ENCODE peak calls at places on chromosomes 1 and 21, in six cellular contexts. One of them, this sample, is unnamed.
A peak's percentile ranks its signal among the peaks of the same experiment; 100 is the strongest.

GRCh38 chr1:24195874-24196273 is 8.8 kb upstream of the IFNLR1 start:
- DNase-seq in esophagus muscularis mucosa: no peak
- DNase-seq in K562: no peak
- DNase-seq in sigmoid colon: no peak
- DNase-seq in HCT116: no peak
- DNase-seq in stomach: no peak
- DNase-seq in this sample: no peak

GRCh38 chr1:178921499-178921898 is 50.6 kb upstream of the ANGPTL1 start:
- DNase-seq in esophagus muscularis mucosa: no peak
- DNase-seq in K562: no peak
- DNase-seq in sigmoid colon: no peak
- DNase-seq in HCT116: no peak
- DNase-seq in stomach: no peak
- DNase-seq in this sample: no peak

GRCh38 chr1:20999525-21000244 is 177.0 kb downstream of the EIF4G3 start:
- DNase-seq in esophagus muscularis mucosa: no peak
- DNase-seq in K562: no peak
- DNase-seq in sigmoid colon: no peak
- DNase-seq in HCT116: no peak
- DNase-seq in stomach: no peak
- DNase-seq in this sample: no peak

GRCh38 chr21:42003051-42003461 is 7.1 kb downstream of the ZBTB21 start:
- DNase-seq in esophagus muscularis mucosa: peak; percentile 26
- DNase-seq in K562: no peak
- DNase-seq in sigmoid colon: no peak
- DNase-seq in HCT116: no peak
- DNase-seq in stomach: no peak
- DNase-seq in this sample: no peak

GRCh38 chr1:109802901-109803561 is 39.3 kb upstream of the EPS8L3 start:
- DNase-seq in esophagus muscularis mucosa: no peak
- DNase-seq in K562: no peak
- DNase-seq in sigmoid colon: peak; percentile 61
- DNase-seq in HCT116: no peak
- DNase-seq in stomach: peak; percentile 19
- DNase-seq in this sample: peak; percentile 3

GRCh38 chr1:2546515-2547209 is 9.5 kb upstream of the TNFRSF14 start:
- DNase-seq in esophagus muscularis mucosa: peak; percentile 96
- DNase-seq in K562: peak; percentile 95
- DNase-seq in sigmoid colon: peak; percentile 93
- DNase-seq in HCT116: peak; percentile 85
- DNase-seq in stomach: peak; percentile 89
- DNase-seq in this sample: peak; percentile 87

GRCh38 chr1:153572569-153573015 is 6.9 kb upstream of the S100A2 start:
- DNase-seq in esophagus muscularis mucosa: no peak
- DNase-seq in K562: no peak
- DNase-seq in sigmoid colon: peak; percentile 91
- DNase-seq in HCT116: peak; percentile 84
- DNase-seq in stomach: peak; percentile 91
- DNase-seq in this sample: peak; percentile 83

GRCh38 chr21:35940074-35940927 is 120.0 kb downstream of the SETD4 start:
- DNase-seq in esophagus muscularis mucosa: peak; percentile 90
- DNase-seq in K562: no peak
- DNase-seq in sigmoid colon: peak; percentile 67
- DNase-seq in HCT116: peak; percentile 68
- DNase-seq in stomach: peak; percentile 42
- DNase-seq in this sample: no peak

GRCh38 chr1:2921970-2922686 is 99.1 kb upstream of the ACTRT2 start:
- DNase-seq in esophagus muscularis mucosa: no peak
- DNase-seq in K562: peak; percentile 63
- DNase-seq in sigmoid colon: no peak
- DNase-seq in HCT116: peak; percentile 4
- DNase-seq in stomach: no peak
- DNase-seq in this sample: no peak

GRCh38 chr1:68213843-68214242 is 18.5 kb downstream of the WLS start:
- DNase-seq in esophagus muscularis mucosa: peak; percentile 93
- DNase-seq in K562: no peak
- DNase-seq in sigmoid colon: peak; percentile 97
- DNase-seq in HCT116: no peak
- DNase-seq in stomach: peak; percentile 55
- DNase-seq in this sample: peak; percentile 78

GRCh38 chr1:1627842-1628655 is 3.9 kb upstream of the MMP23B start:
- DNase-seq in esophagus muscularis mucosa: no peak
- DNase-seq in K562: no peak
- DNase-seq in sigmoid colon: peak; percentile 65
- DNase-seq in HCT116: peak; percentile 48
- DNase-seq in stomach: no peak
- DNase-seq in this sample: no peak

GRCh38 chr1:170670751-170671628 is 7.1 kb downstream of the PRRX1 start:
- DNase-seq in esophagus muscularis mucosa: peak; percentile 74
- DNase-seq in K562: peak; percentile 43
- DNase-seq in sigmoid colon: no peak
- DNase-seq in HCT116: no peak
- DNase-seq in stomach: no peak
- DNase-seq in this sample: no peak

GRCh38 chr1:193011395-193011794 is 47.8 kb downstream of the UCHL5 start:
- DNase-seq in esophagus muscularis mucosa: no peak
- DNase-seq in K562: no peak
- DNase-seq in sigmoid colon: no peak
- DNase-seq in HCT116: no peak
- DNase-seq in stomach: no peak
- DNase-seq in this sample: no peak

GRCh38 chr21:45643021-45643980 is at the start of gene PCBP3:
- DNase-seq in esophagus muscularis mucosa: peak; percentile 99
- DNase-seq in K562: peak; percentile 98
- DNase-seq in sigmoid colon: peak; percentile 99
- DNase-seq in HCT116: peak; percentile 61
- DNase-seq in stomach: peak; percentile 96
- DNase-seq in this sample: peak; percentile 75
- TF ChIP-seq POLR2AphosphoS5 in esophagus muscularis mucosa: peak; percentile 70
- TF ChIP-seq POLR2AphosphoS5 in K562: no peak
- TF ChIP-seq POLR2AphosphoS5 in sigmoid colon: no peak
- TF ChIP-seq POLR2AphosphoS5 in HCT116: peak; percentile 16
- TF ChIP-seq POLR2AphosphoS5 in stomach: no peak
- TF ChIP-seq POLR2AphosphoS5 in this sample: no peak

GRCh38 chr1:30749691-30750583 is 7.6 kb downstream of the LAPTM5 start:
- DNase-seq in esophagus muscularis mucosa: no peak
- DNase-seq in K562: no peak
- DNase-seq in sigmoid colon: no peak
- DNase-seq in HCT116: no peak
- DNase-seq in stomach: no peak
- DNase-seq in this sample: no peak

GRCh38 chr1:30751830-30752650 is 5.5 kb downstream of the LAPTM5 start:
- DNase-seq in esophagus muscularis mucosa: no peak
- DNase-seq in K562: no peak
- DNase-seq in sigmoid colon: no peak
- DNase-seq in HCT116: no peak
- DNase-seq in stomach: no peak
- DNase-seq in this sample: no peak

GRCh38 chr1:30748098-30748698 is 9.4 kb downstream of the LAPTM5 start:
- DNase-seq in esophagus muscularis mucosa: no peak
- DNase-seq in K562: peak; percentile 34
- DNase-seq in sigmoid colon: no peak
- DNase-seq in HCT116: no peak
- DNase-seq in stomach: no peak
- DNase-seq in this sample: no peak

GRCh38 chr1:30752651-30752908 is 5.0 kb downstream of the LAPTM5 start:
- DNase-seq in esophagus muscularis mucosa: no peak
- DNase-seq in K562: no peak
- DNase-seq in sigmoid colon: no peak
- DNase-seq in HCT116: no peak
- DNase-seq in stomach: no peak
- DNase-seq in this sample: no peak

DNA sequence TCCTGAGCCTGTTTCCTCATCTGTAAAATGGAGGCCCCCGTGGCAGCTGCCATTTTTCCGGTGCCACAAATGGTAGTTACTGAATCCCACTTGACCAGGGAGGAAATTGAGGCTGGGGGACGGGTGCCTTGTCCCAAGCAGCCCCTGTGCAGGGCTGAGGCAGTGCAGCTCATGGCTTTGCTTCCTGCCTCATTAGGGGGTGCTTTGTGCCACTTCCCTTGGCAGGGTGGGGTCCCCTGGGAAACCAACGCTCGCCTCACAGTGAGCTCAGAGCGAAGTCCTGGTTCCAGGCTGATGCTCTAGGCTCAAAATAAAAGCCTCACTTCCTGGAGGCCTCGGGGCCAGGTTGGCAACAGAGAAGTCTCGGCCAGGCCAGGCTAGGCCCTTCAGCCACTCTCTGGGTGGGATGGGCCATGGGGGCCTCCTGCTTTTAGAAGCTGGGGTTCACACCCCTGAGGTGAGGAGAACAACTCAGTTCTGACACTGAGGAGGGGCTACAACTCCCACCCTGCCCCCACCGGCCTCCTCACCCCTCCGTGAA is 6.8 kb downstream of the LAPTM5 start:
- DNase-seq in esophagus muscularis mucosa: no peak
- DNase-seq in K562: no peak
- DNase-seq in sigmoid colon: no peak
- DNase-seq in HCT116: no peak
- DNase-seq in stomach: no peak
- DNase-seq in this sample: no peak
- H3K4me3 ChIP-seq in esophagus muscularis mucosa: no peak overlapping the region
- H3K4me3 ChIP-seq in K562: no peak overlapping the region
- H3K4me3 ChIP-seq in sigmoid colon: no peak overlapping the region
- H3K4me3 ChIP-seq in HCT116: no peak overlapping the region
- H3K4me3 ChIP-seq in stomach: no peak overlapping the region
- H3K4me3 ChIP-seq in this sample: no peak overlapping the region

GRCh38 chr1:30745156-30745833 is 12.3 kb downstream of the LAPTM5 start:
- DNase-seq in esophagus muscularis mucosa: no peak
- DNase-seq in K562: no peak
- DNase-seq in sigmoid colon: no peak
- DNase-seq in HCT116: no peak
- DNase-seq in stomach: no peak
- DNase-seq in this sample: no peak

GRCh38 chr1:30747028-30748008 is 10.3 kb downstream of the LAPTM5 start:
- DNase-seq in esophagus muscularis mucosa: no peak
- DNase-seq in K562: no peak
- DNase-seq in sigmoid colon: no peak
- DNase-seq in HCT116: no peak
- DNase-seq in stomach: no peak
- DNase-seq in this sample: no peak

GRCh38 chr1:30746212-30747027 is 11.2 kb downstream of the LAPTM5 start:
- DNase-seq in esophagus muscularis mucosa: no peak
- DNase-seq in K562: no peak
- DNase-seq in sigmoid colon: no peak
- DNase-seq in HCT116: no peak
- DNase-seq in stomach: no peak
- DNase-seq in this sample: no peak

GRCh38 chr1:30745834-30746208 is 11.8 kb downstream of the LAPTM5 start:
- DNase-seq in esophagus muscularis mucosa: no peak
- DNase-seq in K562: no peak
- DNase-seq in sigmoid colon: no peak
- DNase-seq in HCT116: no peak
- DNase-seq in stomach: no peak
- DNase-seq in this sample: no peak

DNA sequence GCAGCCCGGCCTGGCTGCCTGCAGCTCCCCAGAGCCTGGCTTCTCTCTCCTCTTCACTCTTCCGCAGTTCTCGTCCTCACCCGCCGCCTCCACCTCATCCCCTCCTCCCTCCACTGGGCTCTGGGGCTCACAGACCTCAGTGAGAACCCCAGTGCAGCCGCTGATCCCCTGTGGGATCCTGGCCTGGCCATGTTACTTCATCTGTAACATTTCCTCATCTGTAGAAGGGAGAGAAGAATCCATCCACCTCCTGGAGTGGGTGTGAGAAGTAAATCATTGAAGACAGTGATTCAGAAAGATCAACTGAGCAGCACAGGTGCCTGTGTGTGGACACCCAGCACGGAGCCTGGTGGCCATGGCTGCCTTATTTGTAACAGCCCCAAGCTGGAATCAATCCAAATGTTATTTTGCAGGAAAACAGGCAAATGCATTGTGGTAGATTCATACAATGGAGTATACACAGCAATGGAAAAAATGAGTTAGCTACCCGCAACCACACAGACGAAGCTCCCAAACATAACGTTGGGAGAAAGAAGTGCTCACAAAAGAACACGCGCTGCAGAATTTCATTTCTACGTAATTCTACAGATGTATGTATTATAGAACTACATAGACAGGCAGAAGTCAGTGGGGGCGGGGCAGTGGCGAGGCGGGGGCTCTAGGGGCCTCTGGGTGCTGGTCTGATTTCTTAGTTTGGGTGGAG is 8.7 kb downstream of the LAPTM5 start:
- DNase-seq in esophagus muscularis mucosa: no peak
- DNase-seq in K562: no peak
- DNase-seq in sigmoid colon: no peak
- DNase-seq in HCT116: no peak
- DNase-seq in stomach: no peak
- DNase-seq in this sample: no peak
- H3K4me1 ChIP-seq in esophagus muscularis mucosa: peaks cover 53% of the 10 kb centered on the region
- H3K4me1 ChIP-seq in K562: peaks cover 35% of the 10 kb centered on the region
- H3K4me1 ChIP-seq in sigmoid colon: no peaks in the 10 kb centered on the region
- H3K4me1 ChIP-seq in HCT116: peaks cover 14% of the 10 kb centered on the region
- H3K4me1 ChIP-seq in stomach: peaks cover 34% of the 10 kb centered on the region
- H3K4me1 ChIP-seq in this sample: no peaks in the 10 kb centered on the region

GRCh38 chr1:148367596-148367995 is 115.5 kb downstream of the PPIAL4G start:
- DNase-seq in esophagus muscularis mucosa: no peak
- DNase-seq in K562: no peak
- DNase-seq in sigmoid colon: no peak
- DNase-seq in HCT116: no peak
- DNase-seq in stomach: no peak
- DNase-seq in this sample: no peak

GRCh38 chr1:148373236-148373935 is 109.7 kb downstream of the PPIAL4G start:
- DNase-seq in esophagus muscularis mucosa: no peak
- DNase-seq in K562: no peak
- DNase-seq in sigmoid colon: no peak
- DNase-seq in HCT116: no peak
- DNase-seq in stomach: no peak
- DNase-seq in this sample: no peak

GRCh38 chr1:148374101-148374500 is 109.0 kb downstream of the PPIAL4G start:
- DNase-seq in esophagus muscularis mucosa: no peak
- DNase-seq in K562: no peak
- DNase-seq in sigmoid colon: no peak
- DNase-seq in HCT116: no peak
- DNase-seq in stomach: no peak
- DNase-seq in this sample: no peak

DNA sequence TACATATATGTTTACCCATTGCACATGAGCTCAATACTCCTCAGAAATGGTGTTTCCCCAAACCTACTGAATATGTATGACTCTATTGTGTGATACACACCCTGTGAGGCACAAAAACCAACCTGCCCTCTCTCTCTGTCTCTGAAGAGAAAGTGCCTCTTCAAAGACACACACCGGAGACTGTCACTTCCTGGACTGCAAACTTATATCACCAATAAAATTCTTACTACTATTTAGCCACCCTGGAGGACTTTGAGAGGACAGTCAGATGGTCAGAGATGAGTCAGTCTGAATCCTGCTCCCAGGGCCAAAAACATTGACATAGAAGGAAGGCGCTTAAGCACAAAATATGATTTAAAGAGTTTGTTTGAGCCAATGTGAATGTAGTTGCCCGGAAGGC is 110.4 kb downstream of the PPIAL4G start:
- DNase-seq in esophagus muscularis mucosa: no peak
- DNase-seq in K562: no peak
- DNase-seq in sigmoid colon: no peak
- DNase-seq in HCT116: no peak
- DNase-seq in stomach: no peak
- DNase-seq in this sample: no peak
- TF ChIP-seq POLR2AphosphoS5 in esophagus muscularis mucosa: no peak
- TF ChIP-seq POLR2AphosphoS5 in K562: no peak
- TF ChIP-seq POLR2AphosphoS5 in sigmoid colon: no peak
- TF ChIP-seq POLR2AphosphoS5 in HCT116: no peak
- TF ChIP-seq POLR2AphosphoS5 in stomach: no peak
- TF ChIP-seq POLR2AphosphoS5 in this sample: no peak

This sample was measured in breast epithelium.